ENCODE peak calls at places on chromosomes 7 and 10, in six cellular contexts. G is cardiac muscle cell, K is HL-60, I is NCI-H1092, R is G401, B is EL. E is an unnamed sample.

GRCh38 chr7:34652784-34653183 is 5.2 kb upstream of the NPSR1 start:
- DNase-seq in R (no peak), B (peak), I (no peak), G (no peak), K (no peak), E (peak)

GRCh38 chr7:2613926-2614613 is 17.7 kb upstream of the TTYH3 start:
- DNase-seq in K (no peak), I (peak), R (peak), G (peak), B (no peak), E (no peak)

GRCh38 chr7:114825423-114825951 is 96.4 kb upstream of the MDFIC start:
- DNase-seq in K (no peak), I (no peak), R (no peak), B (no peak), G (no peak), E (no peak)

GRCh38 chr7:107967420-107967819 is 35.5 kb downstream of the LAMB1 start:
- DNase-seq in I (peak), K (no peak), G (no peak), R (no peak), B (no peak), E (no peak)

GRCh38 chr7:30091431-30092386 is 43.1 kb upstream of the MTURN start:
- DNase-seq in K (no peak), B (peak), R (peak), I (no peak), G (no peak), E (peak)

GRCh38 chr10:129765664-129766550 is 198.2 kb downstream of the EBF3 start:
- DNase-seq in B (no peak), G (no peak), R (no peak), I (peak), K (no peak), E (no peak)

GRCh38 chr7:117572826-117573620 is 93.2 kb downstream of the CFTR start:
- DNase-seq in R (no peak), G (no peak), I (no peak), K (no peak), B (no peak), E (no peak)

GRCh38 chr7:142956951-142957623 is 5.1 kb downstream of the KEL start:
- DNase-seq in B (peak), I (no peak), K (no peak), R (no peak), G (peak), E (peak)

GRCh38 chr7:41582116-41582515 is 120.8 kb downstream of the INHBA start:
- DNase-seq in I (no peak), R (no peak), G (no peak), K (no peak), B (peak), E (no peak)

GRCh38 chr10:7622969-7623368 is 43.8 kb downstream of the ITIH5 start:
- DNase-seq in K (no peak), I (peak), R (no peak), G (peak), B (no peak), E (no peak)

GRCh38 chr7:38374507-38374906 is 101.1 kb upstream of the TARP start:
- DNase-seq in R (peak), I (peak), B (peak), G (peak), K (no peak), E (peak)